ENCODE peak calls at places on chromosomes 5 and 9, in four cellular contexts. One of them, this sample, is unnamed.

GRCh38 chr5:102115736-102116135 is 180.3 kb downstream of the SLCO4C1 start:
- DNase-seq in HepG2: no peak
- DNase-seq in prostate gland: no peak
- DNase-seq in brain microvascular endothelial cell: no peak
- DNase-seq in this sample: no peak

GRCh38 chr9:18896531-18897179 is 136.4 kb downstream of the SAXO1 start:
- DNase-seq in HepG2: no peak
- DNase-seq in brain microvascular endothelial cell: peak
- DNase-seq in prostate gland: no peak
- DNase-seq in this sample: no peak

GRCh38 chr5:163565931-163566608 is 60.7 kb downstream of the MAT2B start:
- DNase-seq in prostate gland: peak
- DNase-seq in HepG2: peak
- DNase-seq in brain microvascular endothelial cell: peak
- DNase-seq in this sample: peak

GRCh38 chr5:133581918-133582317 is 30.4 kb downstream of the FSTL4 start:
- DNase-seq in prostate gland: peak
- DNase-seq in brain microvascular endothelial cell: no peak
- DNase-seq in HepG2: no peak
- DNase-seq in this sample: no peak

GRCh38 chr9:74443036-74443750 is 53.9 kb upstream of the RORB start:
- DNase-seq in prostate gland: no peak
- DNase-seq in HepG2: no peak
- DNase-seq in brain microvascular endothelial cell: no peak
- DNase-seq in this sample: no peak

GRCh38 chr5:132477784-132478497 is 12.6 kb downstream of the IRF1 start:
- DNase-seq in prostate gland: no peak
- DNase-seq in HepG2: no peak
- DNase-seq in brain microvascular endothelial cell: no peak
- DNase-seq in this sample: no peak

GRCh38 chr5:159094745-159095144 is 5.0 kb downstream of the EBF1 start:
- DNase-seq in prostate gland: no peak
- DNase-seq in HepG2: peak
- DNase-seq in brain microvascular endothelial cell: peak
- DNase-seq in this sample: peak

GRCh38 chr5:38879091-38879460 is 33.3 kb downstream of the OSMR start:
- DNase-seq in HepG2: no peak
- DNase-seq in brain microvascular endothelial cell: no peak
- DNase-seq in prostate gland: no peak
- DNase-seq in this sample: no peak

GRCh38 chr9:88076286-88077070 is 61.8 kb downstream of the SPATA31C2 start:
- DNase-seq in brain microvascular endothelial cell: peak
- DNase-seq in prostate gland: peak
- DNase-seq in HepG2: peak
- DNase-seq in this sample: peak

GRCh38 chr5:154076240-154076922 is 37.6 kb downstream of the MFAP3 start:
- DNase-seq in brain microvascular endothelial cell: no peak
- DNase-seq in prostate gland: no peak
- DNase-seq in HepG2: no peak
- DNase-seq in this sample: no peak

GRCh38 chr5:178991190-178992145 is 3.7 kb downstream of the GRM6 start:
- DNase-seq in HepG2: no peak
- DNase-seq in prostate gland: no peak
- DNase-seq in brain microvascular endothelial cell: no peak
- DNase-seq in this sample: no peak

GRCh38 chr5:34717426-34718327 is 61.5 kb downstream of the RAI14 start:
- DNase-seq in HepG2: no peak
- DNase-seq in prostate gland: no peak
- DNase-seq in brain microvascular endothelial cell: peak
- DNase-seq in this sample: no peak

GRCh38 chr9:132372177-132373095 is 17.6 kb upstream of the SETX start:
- DNase-seq in brain microvascular endothelial cell: no peak
- DNase-seq in prostate gland: no peak
- DNase-seq in HepG2: no peak
- DNase-seq in this sample: no peak

GRCh38 chr5:139232161-139232724 is 34.1 kb upstream of the SIL1 start:
- DNase-seq in brain microvascular endothelial cell: no peak
- DNase-seq in HepG2: no peak
- DNase-seq in prostate gland: no peak
- DNase-seq in this sample: no peak

GRCh38 chr9:27183701-27184100 is 74.7 kb downstream of the TEK start:
- DNase-seq in brain microvascular endothelial cell: no peak
- DNase-seq in HepG2: no peak
- DNase-seq in prostate gland: no peak
- DNase-seq in this sample: no peak

GRCh38 chr5:92401492-92401891 is 1018.4 kb upstream of the ARRDC3 start:
- DNase-seq in prostate gland: no peak
- DNase-seq in HepG2: no peak
- DNase-seq in brain microvascular endothelial cell: peak
- DNase-seq in this sample: no peak

GRCh38 chr9:117074782-117075510 is 339.9 kb downstream of the ASTN2 start:
- DNase-seq in prostate gland: no peak
- DNase-seq in HepG2: no peak
- DNase-seq in brain microvascular endothelial cell: no peak
- DNase-seq in this sample: no peak

GRCh38 chr5:158978061-158978745 is 121.5 kb downstream of the EBF1 start:
- DNase-seq in brain microvascular endothelial cell: peak
- DNase-seq in prostate gland: no peak
- DNase-seq in HepG2: no peak
- DNase-seq in this sample: no peak

GRCh38 chr9:106700676-106701075 is 162.3 kb upstream of the ZNF462 start:
- DNase-seq in brain microvascular endothelial cell: peak
- DNase-seq in prostate gland: no peak
- DNase-seq in HepG2: no peak
- DNase-seq in this sample: no peak

GRCh38 chr9:108654566-108654965 is 201.2 kb downstream of the ACTL7B start:
- DNase-seq in brain microvascular endothelial cell: no peak
- DNase-seq in HepG2: no peak
- DNase-seq in prostate gland: no peak
- DNase-seq in this sample: no peak

GRCh38 chr9:135128035-135128670 is 40.7 kb downstream of the OLFM1 start:
- DNase-seq in prostate gland: peak
- DNase-seq in HepG2: no peak
- DNase-seq in brain microvascular endothelial cell: no peak
- DNase-seq in this sample: no peak

GRCh38 chr9:91727316-91727861 is 222.6 kb downstream of the ROR2 start:
- DNase-seq in brain microvascular endothelial cell: peak
- DNase-seq in prostate gland: no peak
- DNase-seq in HepG2: peak
- DNase-seq in this sample: no peak

GRCh38 chr5:31937226-31937625 is 236.9 kb downstream of the GOLPH3 start:
- DNase-seq in HepG2: no peak
- DNase-seq in prostate gland: no peak
- DNase-seq in brain microvascular endothelial cell: no peak
- DNase-seq in this sample: no peak

GRCh38 chr5:140862441-140863295 is 6.1 kb upstream of the PCDHA11 start:
- DNase-seq in HepG2: no peak
- DNase-seq in brain microvascular endothelial cell: no peak
- DNase-seq in prostate gland: no peak
- DNase-seq in this sample: no peak

GRCh38 chr5:95327211-95327610 is 42.3 kb upstream of the MCTP1 start:
- DNase-seq in prostate gland: no peak
- DNase-seq in brain microvascular endothelial cell: no peak
- DNase-seq in HepG2: no peak
- DNase-seq in this sample: no peak

GRCh38 chr9:126702501-126703329 is 89.0 kb downstream of the LMX1B start:
- DNase-seq in HepG2: no peak
- DNase-seq in brain microvascular endothelial cell: no peak
- DNase-seq in prostate gland: no peak
- DNase-seq in this sample: no peak

GRCh38 chr9:136249881-136250559 is 4.4 kb upstream of the QSOX2 start:
- DNase-seq in HepG2: no peak
- DNase-seq in prostate gland: no peak
- DNase-seq in brain microvascular endothelial cell: no peak
- DNase-seq in this sample: no peak

GRCh38 chr5:107365355-107366109 is 305.2 kb downstream of the EFNA5 start:
- DNase-seq in prostate gland: no peak
- DNase-seq in HepG2: no peak
- DNase-seq in brain microvascular endothelial cell: peak
- DNase-seq in this sample: no peak

GRCh38 chr5:107359033-107359915 is 311.5 kb downstream of the EFNA5 start:
- DNase-seq in prostate gland: no peak
- DNase-seq in HepG2: no peak
- DNase-seq in brain microvascular endothelial cell: peak
- DNase-seq in this sample: no peak

GRCh38 chr5:107364443-107365096 is 306.2 kb downstream of the EFNA5 start:
- DNase-seq in HepG2: no peak
- DNase-seq in brain microvascular endothelial cell: no peak
- DNase-seq in prostate gland: no peak
- DNase-seq in this sample: no peak

GRCh38 chr5:107361945-107362344 is 308.8 kb downstream of the EFNA5 start:
- DNase-seq in brain microvascular endothelial cell: no peak
- DNase-seq in prostate gland: no peak
- DNase-seq in HepG2: no peak
- DNase-seq in this sample: no peak

DNA sequence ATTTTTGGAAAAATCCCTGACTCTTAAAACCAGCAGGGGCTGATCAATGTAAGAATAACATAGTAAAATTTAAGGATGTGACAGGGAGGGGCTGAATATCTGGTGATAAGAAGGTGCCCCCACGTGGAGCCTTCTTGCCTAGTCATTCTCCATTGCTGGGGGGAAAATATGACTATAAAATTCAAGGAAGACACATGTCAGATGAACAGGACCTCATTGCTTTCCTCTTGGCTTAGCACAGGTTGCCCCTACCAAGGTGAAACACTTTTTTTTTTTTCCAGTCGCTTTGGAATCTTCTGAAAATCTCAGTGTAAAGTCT is 310.9 kb downstream of the EFNA5 start:
- DNase-seq in HepG2: no peak
- DNase-seq in prostate gland: no peak
- DNase-seq in brain microvascular endothelial cell: no peak
- DNase-seq in this sample: no peak
- TF ChIP-seq CTCF in HepG2: no peak
- TF ChIP-seq CTCF in prostate gland: no peak
- TF ChIP-seq CTCF in brain microvascular endothelial cell: no peak
- TF ChIP-seq CTCF in this sample: no peak

GRCh38 chr5:52802272-52803011 is 14.7 kb downstream of the ITGA1 start:
- DNase-seq in prostate gland: no peak
- DNase-seq in brain microvascular endothelial cell: no peak
- DNase-seq in HepG2: no peak
- DNase-seq in this sample: no peak
- H3K4me3 ChIP-seq in prostate gland: peak
- H3K4me3 ChIP-seq in brain microvascular endothelial cell: peak
- H3K4me3 ChIP-seq in HepG2: peak
- H3K4me3 ChIP-seq in this sample: peak

DNA sequence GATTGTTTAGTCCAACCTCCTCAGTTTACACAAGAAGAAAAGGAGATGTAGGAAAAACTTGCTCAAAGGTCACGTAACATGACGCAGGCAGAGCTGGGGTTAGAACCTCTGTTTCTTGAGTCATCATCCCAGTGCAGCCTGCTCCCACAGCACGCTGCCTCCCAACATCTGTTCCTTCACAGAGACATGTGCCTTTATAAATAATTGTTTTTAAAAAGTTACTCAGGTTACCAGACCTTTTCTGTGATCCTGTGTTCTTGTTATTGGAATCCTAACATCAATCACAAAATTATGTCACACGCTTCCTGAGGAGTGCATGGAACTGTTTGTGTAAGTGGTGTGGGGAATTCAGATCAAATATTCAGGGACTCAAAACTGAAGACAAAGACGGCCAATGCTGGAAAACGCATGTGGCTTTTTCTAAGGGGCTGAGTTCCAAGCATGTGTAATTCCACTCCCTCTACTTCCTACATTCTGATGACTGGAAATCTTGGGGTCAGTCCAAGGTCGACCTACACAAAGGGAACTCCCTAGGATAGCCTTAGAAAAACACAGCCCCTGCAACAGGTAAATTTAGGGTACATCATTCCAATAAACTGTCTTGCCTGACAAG is 184.3 kb downstream of the TSSK1B start:
- DNase-seq in HepG2: no peak
- DNase-seq in prostate gland: no peak
- DNase-seq in brain microvascular endothelial cell: peak
- DNase-seq in this sample: no peak
- H3K27ac ChIP-seq in HepG2: no peak
- H3K27ac ChIP-seq in prostate gland: peak
- H3K27ac ChIP-seq in brain microvascular endothelial cell: peak
- H3K27ac ChIP-seq in this sample: no peak

GRCh38 chr5:135551593-135552447 is 16.1 kb upstream of the NEUROG1 start:
- DNase-seq in HepG2: peak
- DNase-seq in brain microvascular endothelial cell: peak
- DNase-seq in prostate gland: peak
- DNase-seq in this sample: peak
- TF ChIP-seq CTCF in HepG2: peak
- TF ChIP-seq CTCF in brain microvascular endothelial cell: peak
- TF ChIP-seq CTCF in prostate gland: peak
- TF ChIP-seq CTCF in this sample: peak

This sample was measured in dorsolateral prefrontal cortex.